ENCODE peak calls at places on chromosomes 12 and 14, in ten cellular contexts. Y is small intestine; O is CD8-positive, alpha-beta memory T cell; I is aorta; G is fibroblast of lung; X is right atrium auricular region; V is PC-9; E is HCT116; N is mesenchymal stem cell; M is pancreas. P is an unnamed sample.
A peak's percentile ranks its signal among the peaks of the same experiment; 100 is the strongest.

GRCh38 chr14:73746540-73747385 is 32.6 kb upstream of the PNMA1 start:
- DNase-seq in M (no peak), O (no peak), X (no peak), I (no peak), N (peak; percentile 45), V (no peak), Y (peak; percentile 61), E (no peak), G (no peak), P (peak; percentile 38)

GRCh38 chr14:73049428-73049827 is 8.9 kb upstream of the RBM25 start:
- DNase-seq in X (no peak), N (peak; percentile 16), Y (no peak), E (no peak), G (no peak), M (no peak), O (no peak), I (no peak), V (no peak), P (peak; percentile 50)

GRCh38 chr12:23484238-23484637 is 465.2 kb downstream of the SOX5 start:
- DNase-seq in M (no peak), Y (no peak), I (no peak), E (no peak), N (no peak), V (no peak), G (no peak), O (no peak), X (no peak), P (no peak)

GRCh38 chr14:22268875-22269274 is 320.1 kb downstream of the DAD1 start:
- DNase-seq in X (no peak), N (peak; percentile 25), M (no peak), E (no peak), V (peak; percentile 89), G (peak; percentile 63), O (no peak), I (no peak), Y (peak; percentile 25), P (no peak)

GRCh38 chr12:56768424-56768823 is 5.3 kb downstream of the HSD17B6 start:
- DNase-seq in E (no peak), M (no peak), Y (no peak), V (no peak), X (no peak), I (no peak), O (no peak), G (no peak), N (no peak), P (no peak)

GRCh38 chr14:21626491-21627230 is 8.1 kb downstream of the OR10G2 start:
- DNase-seq in Y (no peak), O (no peak), N (peak; percentile 18), X (no peak), E (no peak), V (peak; percentile 58), G (no peak), M (no peak), I (no peak), P (no peak)

GRCh38 chr12:127374447-127374846 is 892.5 kb upstream of the TMEM132C start:
- DNase-seq in V (no peak), I (no peak), X (no peak), G (no peak), M (no peak), Y (no peak), O (no peak), E (no peak), N (no peak), P (no peak)

GRCh38 chr14:104974665-104975390 is 3.3 kb downstream of the AHNAK2 start:
- DNase-seq in E (no peak), Y (no peak), G (no peak), O (no peak), M (peak; percentile 47), V (no peak), N (no peak), X (no peak), I (peak; percentile 65), P (peak; percentile 1)

GRCh38 chr12:118292836-118293235 is 79.9 kb downstream of the TAOK3 start:
- DNase-seq in G (no peak), X (no peak), E (no peak), N (no peak), O (no peak), Y (no peak), V (no peak), M (no peak), I (no peak), P (no peak)

GRCh38 chr12:57726151-57726883 is 12.2 kb downstream of the AGAP2 start:
- DNase-seq in G (peak; percentile 67), N (peak; percentile 83), I (peak; percentile 91), E (peak; percentile 72), M (peak; percentile 90), O (peak; percentile 18), Y (peak; percentile 77), V (peak; percentile 58), X (peak; percentile 70), P (peak; percentile 100)

GRCh38 chr12:77003244-77003643 is 62.1 kb downstream of the E2F7 start:
- DNase-seq in N (no peak), M (no peak), X (no peak), G (peak; percentile 24), Y (no peak), V (no peak), E (no peak), I (no peak), O (no peak), P (no peak)

GRCh38 chr14:56796259-56796658 is 14.0 kb downstream of the OTX2 start:
- DNase-seq in Y (no peak), X (no peak), O (no peak), G (no peak), E (no peak), N (no peak), I (no peak), M (no peak), V (no peak), P (no peak)

GRCh38 chr14:56794557-56795283 is 15.6 kb downstream of the OTX2 start:
- DNase-seq in G (no peak), E (no peak), I (no peak), N (no peak), O (no peak), X (no peak), Y (no peak), M (peak; percentile 59), V (no peak), P (no peak)

GRCh38 chr14:56795284-56795622 is 15.0 kb downstream of the OTX2 start:
- DNase-seq in I (no peak), O (no peak), V (no peak), X (no peak), M (no peak), Y (no peak), G (no peak), E (no peak), N (no peak), P (no peak)

GRCh38 chr14:56797003-56797568 is 13.2 kb downstream of the OTX2 start:
- DNase-seq in X (no peak), E (no peak), Y (no peak), N (no peak), O (no peak), I (no peak), G (no peak), M (no peak), V (no peak), P (no peak)

DNA sequence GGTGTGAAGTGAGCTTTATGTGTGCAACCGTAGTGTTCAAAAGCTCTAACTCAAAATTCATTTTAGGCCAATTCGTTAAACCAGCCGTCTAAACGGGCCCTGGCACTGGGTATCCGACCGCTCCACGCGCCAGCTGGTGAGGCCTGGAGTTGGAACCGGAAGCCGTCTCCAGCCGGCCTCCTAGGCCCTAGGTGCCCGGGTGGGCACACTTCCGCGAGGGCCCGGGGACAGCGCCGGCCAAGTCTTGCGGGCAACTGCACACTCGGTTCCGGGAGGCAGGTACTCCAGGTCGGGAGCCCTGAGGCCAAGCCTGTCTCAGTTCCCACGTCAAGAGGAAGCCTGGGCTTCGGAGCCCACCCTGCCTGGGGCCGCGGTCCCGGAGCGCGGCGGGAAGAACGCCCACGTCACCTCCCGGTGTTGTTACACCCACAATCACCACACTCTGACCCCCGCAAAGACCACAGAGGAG is 16.2 kb downstream of the OTX2 start:
- DNase-seq in N (no peak), I (no peak), X (no peak), E (no peak), M (no peak), Y (no peak), V (no peak), G (no peak), O (no peak), P (no peak)
- H3K4me3 ChIP-seq in N (no peak overlapping the region), I (no peak overlapping the region), X (no peak overlapping the region), E (no peak overlapping the region), M (no peak overlapping the region), Y (no peak overlapping the region), V (no peak overlapping the region), G (no peak overlapping the region), O (no peak overlapping the region), P (no peak overlapping the region)

GRCh38 chr12:47811070-47811391 is 8.7 kb downstream of the HDAC7 start:
- DNase-seq in I (no peak), M (no peak), G (no peak), E (no peak), N (peak; percentile 60), Y (no peak), V (no peak), O (no peak), X (no peak), P (no peak)
- H3K4me1 ChIP-seq in I (peaks cover 3% of the 10 kb centered on the region), M (peaks cover 30% of the 10 kb centered on the region), G (peaks cover 67% of the 10 kb centered on the region), E (peaks cover 41% of the 10 kb centered on the region), N (peaks cover 69% of the 10 kb centered on the region), Y (peaks cover 33% of the 10 kb centered on the region), V (peaks cover 40% of the 10 kb centered on the region), O (peaks cover 94% of the 10 kb centered on the region), X (peaks cover 100% of the 10 kb centered on the region), P (peaks cover 31% of the 10 kb centered on the region)

DNA sequence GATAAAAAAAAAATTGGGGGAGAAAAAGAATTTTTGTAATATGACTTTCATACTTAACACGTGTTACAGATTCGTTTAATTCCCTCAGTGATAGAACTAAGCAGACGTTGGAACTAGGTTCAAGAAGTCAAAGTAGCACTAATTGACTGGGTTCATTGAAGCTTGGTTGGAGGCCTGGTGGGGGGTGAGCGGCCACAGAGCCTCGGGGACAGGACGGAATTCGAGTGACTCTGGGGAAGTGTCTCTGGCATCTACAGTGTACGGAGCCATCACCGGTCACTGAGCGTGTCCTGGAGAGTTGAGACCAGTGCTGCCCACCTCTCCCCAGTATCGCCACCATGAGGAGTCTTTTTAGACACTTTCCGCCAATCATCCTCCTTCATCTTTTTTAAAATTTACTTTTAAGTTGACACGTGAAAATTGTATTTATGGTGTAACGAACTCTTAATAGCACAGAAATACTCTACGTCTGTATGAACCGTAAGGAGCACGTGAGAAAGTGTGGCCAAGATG is 1.3 kb downstream of the ZFYVE21 start:
- DNase-seq in I (no peak), E (no peak), O (no peak), N (no peak), G (no peak), V (no peak), X (no peak), M (no peak), Y (peak; percentile 20), P (no peak)
- H3K27ac ChIP-seq in I (no peak overlapping the region), E (peak overlapping the region; percentile 53), O (no peak overlapping the region), N (no peak overlapping the region), G (no peak overlapping the region), V (no peak overlapping the region), X (no peak overlapping the region), M (no peak overlapping the region), Y (no peak overlapping the region), P (no peak overlapping the region)

GRCh38 chr12:53600490-53601295 is 25.5 kb downstream of the ATF7 start:
- DNase-seq in G (no peak), I (peak; percentile 31), M (no peak), E (no peak), X (no peak), N (no peak), Y (no peak), V (no peak), O (no peak), P (no peak)
- H3K4me3 ChIP-seq in G (no peak overlapping the region), I (no peak overlapping the region), M (no peak overlapping the region), E (no peak overlapping the region), X (no peak overlapping the region), N (no peak overlapping the region), Y (no peak overlapping the region), V (no peak overlapping the region), O (no peak overlapping the region), P (no peak overlapping the region)

P was measured in SJCRH30.